ENCODE peak calls at places on chromosomes 7 and 10, in six cellular contexts. Q, X, A, D, R and N are unnamed samples.

GRCh38 chr10:88553116-88553752 is 29.9 kb downstream of the RNLS start:
- DNase-seq in Q (peak; percentile 85), X (peak; percentile 4), A (peak; percentile 26), D (peak; percentile 90), R (peak; percentile 44), N (peak; percentile 47)

GRCh38 chr10:89419548-89419947 is 5.2 kb downstream of the IFIT5 start:
- DNase-seq in Q (peak; percentile 17), X (no peak), A (peak; percentile 19), D (peak; percentile 34), R (no peak), N (no peak)

GRCh38 chr10:22436893-22437619 is 91.8 kb downstream of the SPAG6 start:
- DNase-seq in Q (peak; percentile 97), X (peak; percentile 88), A (peak; percentile 55), D (peak; percentile 93), R (peak; percentile 86), N (peak; percentile 93)

GRCh38 chr7:84686373-84686772 is 491.8 kb upstream of the SEMA3A start:
- DNase-seq in Q (no peak), X (no peak), A (no peak), D (no peak), R (no peak), N (no peak)

GRCh38 chr7:41640487-41640886 is 62.4 kb downstream of the INHBA start:
- DNase-seq in Q (no peak), X (no peak), A (no peak), D (no peak), R (no peak), N (no peak)

GRCh38 chr7:150413640-150414081 is 34.5 kb downstream of the ZNF775 start:
- DNase-seq in Q (no peak), X (no peak), A (no peak), D (peak; percentile 7), R (no peak), N (no peak)

GRCh38 chr7:80735330-80735729 is 96.9 kb downstream of the CD36 start:
- DNase-seq in Q (no peak), X (no peak), A (no peak), D (no peak), R (no peak), N (no peak)

GRCh38 chr7:74412061-74412460 is 41.6 kb upstream of the GTF2IRD1 start:
- DNase-seq in Q (no peak), X (no peak), A (no peak), D (no peak), R (no peak), N (no peak)

GRCh38 chr7:93245525-93246432 is 13.6 kb downstream of the VPS50 start:
- DNase-seq in Q (peak; percentile 23), X (no peak), A (no peak), D (peak; percentile 28), R (no peak), N (no peak)

GRCh38 chr10:49629286-49629915 is 15.6 kb downstream of the CHAT start:
- DNase-seq in Q (no peak), X (no peak), A (no peak), D (no peak), R (no peak), N (no peak)

GRCh38 chr7:80187727-80188126 is 53.1 kb downstream of the GNAI1 start:
- DNase-seq in Q (no peak), X (no peak), A (no peak), D (no peak), R (no peak), N (no peak)

GRCh38 chr7:34453150-34453549 is 204.9 kb upstream of the NPSR1 start:
- DNase-seq in Q (no peak), X (no peak), A (no peak), D (peak; percentile 51), R (no peak), N (no peak)

GRCh38 chr7:13109201-13109600 is 421.8 kb downstream of the ARL4A start:
- DNase-seq in Q (no peak), X (no peak), A (no peak), D (no peak), R (no peak), N (no peak)

GRCh38 chr7:22827563-22827962 is 4.9 kb upstream of the TOMM7 start:
- DNase-seq in Q (peak; percentile 19), X (no peak), A (no peak), D (no peak), R (no peak), N (no peak)

GRCh38 chr7:88243345-88243909 is 23.6 kb upstream of the SRI start:
- DNase-seq in Q (peak; percentile 26), X (no peak), A (peak; percentile 16), D (peak; percentile 44), R (peak; percentile 24), N (no peak)

GRCh38 chr7:38822556-38822955 is 86.4 kb downstream of the VPS41 start:
- DNase-seq in Q (no peak), X (no peak), A (no peak), D (no peak), R (no peak), N (no peak)

GRCh38 chr10:50857579-50857978 is 27.8 kb downstream of the A1CF start:
- DNase-seq in Q (no peak), X (no peak), A (no peak), D (no peak), R (no peak), N (no peak)

GRCh38 chr7:121262969-121263368 is 65.8 kb upstream of the WNT16 start:
- DNase-seq in Q (no peak), X (no peak), A (no peak), D (no peak), R (no peak), N (no peak)

GRCh38 chr10:101011517-101012423 is 12.2 kb downstream of the LZTS2 start:
- DNase-seq in Q (no peak), X (no peak), A (no peak), D (peak; percentile 9), R (no peak), N (no peak)

GRCh38 chr7:140275069-140275961 is 98.5 kb upstream of the KDM7A start:
- DNase-seq in Q (no peak), X (no peak), A (no peak), D (no peak), R (no peak), N (no peak)

GRCh38 chr10:96017227-96017687 is 26.1 kb upstream of the CCNJ start:
- DNase-seq in Q (peak; percentile 72), X (peak; percentile 29), A (peak; percentile 15), D (peak; percentile 66), R (peak; percentile 7), N (no peak)

GRCh38 chr10:74949843-74950765 is 123.7 kb downstream of the KAT6B start:
- DNase-seq in Q (no peak), X (no peak), A (peak; percentile 11), D (peak; percentile 21), R (no peak), N (no peak)

GRCh38 chr10:23197416-23197861 is 5.3 kb downstream of the PTF1A start:
- DNase-seq in Q (no peak), X (no peak), A (no peak), D (no peak), R (no peak), N (no peak)

GRCh38 chr7:105126436-105126975 is 112.5 kb downstream of the KMT2E start:
- DNase-seq in Q (no peak), X (no peak), A (no peak), D (no peak), R (no peak), N (no peak)

GRCh38 chr10:15719899-15720634 is at the start of gene ITGA8:
- DNase-seq in Q (peak; percentile 6), X (no peak), A (peak; percentile 41), D (no peak), R (no peak), N (no peak)

GRCh38 chr7:80748302-80749042 is 110.0 kb downstream of the CD36 start:
- DNase-seq in Q (no peak), X (no peak), A (no peak), D (peak; percentile 12), R (no peak), N (no peak)